ENCODE peak calls at places on chromosomes 1 and 21, in ten cellular contexts. S is pancreas; P is CD4-positive, alpha-beta T cell; U is right cardiac atrium; E is colonic mucosa; Y is testis; X is naive thymus-derived CD4-positive, alpha-beta T cell; W is effector memory CD4-positive, alpha-beta T cell; O is dorsolateral prefrontal cortex; F is astrocyte. B is an unnamed sample.

GRCh38 chr1:184972281-184973055 is 1.8 kb downstream of the NIBAN1 start:
- DNase-seq in S (no peak), P (no peak), U (no peak), E (no peak), Y (no peak), X (no peak), W (no peak), O (no peak), F (peak; percentile 51), B (no peak)

GRCh38 chr1:240515505-240515904 is 96.5 kb downstream of the GREM2 start:
- DNase-seq in S (no peak), P (no peak), U (no peak), E (no peak), Y (no peak), X (no peak), W (no peak), O (no peak), F (peak; percentile 85), B (no peak)

GRCh38 chr1:19559641-19560040 is 74.3 kb upstream of the CAPZB start:
- DNase-seq in S (no peak), P (no peak), U (no peak), E (no peak), Y (no peak), X (no peak), W (no peak), O (no peak), F (peak; percentile 92), B (peak; percentile 39)

GRCh38 chr1:109718495-109718894 is 6.4 kb downstream of the GSTM5 start:
- DNase-seq in S (no peak), P (no peak), U (no peak), E (no peak), Y (no peak), X (no peak), W (no peak), O (no peak), F (peak; percentile 15), B (no peak)

GRCh38 chr1:86970938-86971337 is 56.5 kb downstream of the HS2ST1 start:
- DNase-seq in S (no peak), P (no peak), U (no peak), E (no peak), Y (no peak), X (no peak), W (no peak), O (no peak), F (no peak), B (no peak)

GRCh38 chr1:112862753-112863426 is 93.1 kb downstream of the SLC16A1 start:
- DNase-seq in S (no peak), P (no peak), U (no peak), E (no peak), Y (no peak), X (no peak), W (no peak), O (no peak), F (no peak), B (no peak)

GRCh38 chr21:28903448-28903847 is 89.2 kb downstream of the LTN1 start:
- DNase-seq in S (no peak), P (no peak), U (no peak), E (no peak), Y (no peak), X (no peak), W (no peak), O (no peak), F (no peak), B (no peak)

GRCh38 chr1:246004281-246004680 is 502.8 kb downstream of the SMYD3 start:
- DNase-seq in S (no peak), P (no peak), U (no peak), E (peak; percentile 49), Y (no peak), X (no peak), W (no peak), O (no peak), F (no peak), B (no peak)

GRCh38 chr1:3453891-3454810 is at the start of gene ARHGEF16:
- DNase-seq in S (peak; percentile 88), P (peak; percentile 41), U (peak; percentile 60), E (peak; percentile 90), Y (peak; percentile 77), X (peak; percentile 29), W (peak; percentile 27), O (no peak), F (no peak), B (no peak)

GRCh38 chr1:30981172-30981571 is 72.6 kb upstream of the SDC3 start:
- DNase-seq in S (no peak), P (no peak), U (no peak), E (no peak), Y (no peak), X (no peak), W (no peak), O (no peak), F (no peak), B (no peak)

GRCh38 chr21:23601549-23601948 is 2005.7 kb downstream of the MRPL39 start:
- DNase-seq in S (no peak), P (no peak), U (no peak), E (no peak), Y (no peak), X (no peak), W (no peak), O (no peak), F (no peak), B (no peak)

GRCh38 chr1:45008076-45008475 is 3.0 kb downstream of the HECTD3 start:
- DNase-seq in S (no peak), P (no peak), U (no peak), E (no peak), Y (no peak), X (no peak), W (no peak), O (no peak), F (no peak), B (no peak)

GRCh38 chr1:151972533-151973270 is 21.0 kb downstream of the S100A10 start:
- DNase-seq in S (no peak), P (no peak), U (peak; percentile 28), E (peak; percentile 79), Y (peak; percentile 50), X (no peak), W (no peak), O (no peak), F (peak; percentile 93), B (no peak)

GRCh38 chr1:39642796-39643195 is 3.4 kb upstream of the HEYL start:
- DNase-seq in S (no peak), P (no peak), U (peak; percentile 53), E (no peak), Y (no peak), X (no peak), W (no peak), O (no peak), F (no peak), B (no peak)

GRCh38 chr1:53642215-53642555 is 96.8 kb downstream of the GLIS1 start:
- DNase-seq in S (no peak), P (no peak), U (no peak), E (no peak), Y (no peak), X (no peak), W (no peak), O (no peak), F (no peak), B (no peak)

GRCh38 chr1:204301171-204301957 is 58.4 kb downstream of the PLEKHA6 start:
- DNase-seq in S (no peak), P (no peak), U (peak; percentile 53), E (no peak), Y (no peak), X (no peak), W (no peak), O (no peak), F (no peak), B (no peak)

GRCh38 chr1:3231245-3231644 is 162.2 kb downstream of the PRDM16 start:
- DNase-seq in S (no peak), P (no peak), U (no peak), E (no peak), Y (no peak), X (no peak), W (no peak), O (no peak), F (no peak), B (no peak)

GRCh38 chr1:53311909-53312305 is 16.0 kb downstream of the LRP8 start:
- DNase-seq in S (no peak), P (no peak), U (no peak), E (no peak), Y (no peak), X (no peak), W (no peak), O (no peak), F (no peak), B (no peak)

DNA sequence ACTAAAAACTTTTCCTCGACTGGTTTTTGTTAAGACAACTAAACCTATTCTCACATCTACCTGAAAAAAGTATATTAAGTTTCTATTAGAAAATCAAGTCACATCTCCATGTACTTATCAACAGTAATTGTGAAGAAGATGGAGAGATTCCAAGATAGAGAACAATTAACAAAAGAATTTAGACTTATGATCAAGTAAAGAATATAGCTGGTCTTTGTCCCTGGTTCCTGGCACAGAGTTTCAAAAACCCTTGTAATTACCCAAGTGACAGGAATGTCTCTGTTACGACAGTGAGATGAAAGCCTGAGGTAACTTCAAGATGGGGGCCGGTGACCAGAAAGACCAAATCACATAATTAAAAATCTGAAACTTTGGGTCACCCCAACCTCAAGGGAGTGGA is 91.6 kb downstream of the ASH1L start:
- DNase-seq in S (no peak), P (no peak), U (no peak), E (no peak), Y (no peak), X (no peak), W (no peak), O (no peak), F (no peak), B (no peak)
- H3K27me3 ChIP-seq in S (no peaks in the 10 kb centered on the region), P (no peaks in the 10 kb centered on the region), U (no peaks in the 10 kb centered on the region), E (no peaks in the 10 kb centered on the region), Y (no peaks in the 10 kb centered on the region), X (no peaks in the 10 kb centered on the region), W (no peaks in the 10 kb centered on the region), O (no peaks in the 10 kb centered on the region), F (no peaks in the 10 kb centered on the region), B (no peaks in the 10 kb centered on the region)

GRCh38 chr21:43644609-43645008 is 14.7 kb downstream of the HSF2BP start:
- DNase-seq in S (no peak), P (no peak), U (peak; percentile 49), E (no peak), Y (no peak), X (no peak), W (no peak), O (no peak), F (peak; percentile 80), B (no peak)
- H3K27ac ChIP-seq in S (no peak overlapping the region), P (no peak overlapping the region), U (no peak overlapping the region), E (no peak overlapping the region), Y (no peak overlapping the region), X (no peak overlapping the region), W (no peak overlapping the region), O (no peak overlapping the region), F (peak overlapping the region; percentile 35), B (no peak overlapping the region)

GRCh38 chr1:181344091-181344490 is 139.2 kb upstream of the CACNA1E start:
- DNase-seq in S (no peak), P (no peak), U (no peak), E (no peak), Y (no peak), X (no peak), W (no peak), O (no peak), F (no peak), B (no peak)
- H3K27me3 ChIP-seq in S (no peaks in the 10 kb centered on the region), P (no peaks in the 10 kb centered on the region), U (no peaks in the 10 kb centered on the region), E (no peaks in the 10 kb centered on the region), Y (no peaks in the 10 kb centered on the region), X (no peaks in the 10 kb centered on the region), W (no peaks in the 10 kb centered on the region), O (no peaks in the 10 kb centered on the region), F (no peaks in the 10 kb centered on the region), B (no peaks in the 10 kb centered on the region)

GRCh38 chr1:111739222-111739983 is at the start of gene INKA2:
- DNase-seq in S (peak; percentile 79), P (peak; percentile 60), U (peak; percentile 92), E (peak; percentile 94), Y (peak; percentile 89), X (peak; percentile 33), W (peak; percentile 57), O (peak; percentile 81), F (peak; percentile 69), B (no peak)
- H3K27ac ChIP-seq in S (peak within 1 kb of the TSS; percentile 71), P (no peak within 1 kb of the TSS), U (peak within 1 kb of the TSS; percentile 93), E (peak within 1 kb of the TSS; percentile 90), Y (peak within 1 kb of the TSS; percentile 82), X (no peak within 1 kb of the TSS), W (peak within 1 kb of the TSS; percentile 56), O (peak within 1 kb of the TSS; percentile 92), F (peak within 1 kb of the TSS; percentile 11), B (peak within 1 kb of the TSS; percentile 61)